ENCODE peak calls at places on chromosomes 2 and 18, in eight cellular contexts. V, K, W, I, A, L, F and Y are unnamed samples.

GRCh38 chr2:119011162-119011909 is 69.3 kb downstream of the MARCO start:
- DNase-seq in W (peak; percentile 55), L (peak; percentile 44), I (no peak), A (peak; percentile 16), F (no peak), V (peak; percentile 33), K (peak; percentile 39), Y (peak; percentile 88)

GRCh38 chr2:218317832-218318231 is 25.5 kb upstream of the TMBIM1 start:
- DNase-seq in K (no peak), V (no peak), F (no peak), A (no peak), L (no peak), I (no peak), W (no peak), Y (no peak)

GRCh38 chr18:22639026-22639463 is 221.3 kb upstream of the CTAGE1 start:
- DNase-seq in A (no peak), L (no peak), W (no peak), I (no peak), F (no peak), V (no peak), K (no peak), Y (no peak)

GRCh38 chr2:9789371-9789770 is 53.9 kb upstream of the TAF1B start:
- DNase-seq in L (no peak), V (no peak), I (no peak), A (no peak), W (no peak), F (peak; percentile 42), K (no peak), Y (no peak)

GRCh38 chr2:37781028-37781427 is 109.6 kb upstream of the CDC42EP3 start:
- DNase-seq in A (no peak), L (no peak), W (no peak), V (no peak), F (no peak), I (no peak), K (no peak), Y (no peak)

GRCh38 chr2:26922638-26923466 is 47.6 kb upstream of the MAPRE3 start:
- DNase-seq in I (peak; percentile 74), L (peak; percentile 69), A (peak; percentile 47), V (peak; percentile 69), K (peak; percentile 28), W (peak; percentile 60), F (no peak), Y (peak; percentile 89)

GRCh38 chr18:362914-363295 is 95.1 kb upstream of the THOC1 start:
- DNase-seq in A (no peak), L (no peak), W (no peak), V (peak; percentile 7), K (no peak), I (no peak), F (no peak), Y (no peak)

GRCh38 chr18:63975632-63976031 is 5.8 kb downstream of the SERPINB8 start:
- DNase-seq in I (no peak), V (no peak), K (no peak), L (no peak), W (no peak), F (no peak), A (no peak), Y (no peak)

GRCh38 chr18:24490545-24490944 is 30.1 kb downstream of the HRH4 start:
- DNase-seq in F (no peak), W (no peak), I (no peak), V (no peak), L (no peak), K (no peak), A (no peak), Y (no peak)

GRCh38 chr2:14632133-14632936 is at the start of gene LRATD1:
- DNase-seq in W (peak; percentile 72), V (peak; percentile 50), I (peak; percentile 93), F (peak; percentile 89), L (no peak), A (no peak), K (peak; percentile 95), Y (peak; percentile 97)

GRCh38 chr2:213105212-213105611 is 46.2 kb downstream of the IKZF2 start:
- DNase-seq in F (no peak), I (no peak), L (no peak), K (no peak), W (no peak), V (no peak), A (no peak), Y (no peak)

GRCh38 chr2:101901241-101901640 is 90.5 kb upstream of the IL1R2 start:
- DNase-seq in I (no peak), L (no peak), W (no peak), F (no peak), K (no peak), A (no peak), V (no peak), Y (no peak)

GRCh38 chr2:101899257-101899656 is 92.5 kb upstream of the IL1R2 start:
- DNase-seq in A (no peak), K (no peak), W (no peak), V (no peak), F (no peak), L (no peak), I (no peak), Y (no peak)

GRCh38 chr2:101899871-101900270 is 91.9 kb upstream of the IL1R2 start:
- DNase-seq in K (no peak), F (no peak), W (no peak), A (no peak), V (no peak), I (no peak), L (no peak), Y (no peak)

GRCh38 chr2:101902169-101902568 is 89.6 kb upstream of the IL1R2 start:
- DNase-seq in F (no peak), W (no peak), A (no peak), I (no peak), K (no peak), V (no peak), L (no peak), Y (no peak)

GRCh38 chr2:101900375-101900774 is 91.4 kb upstream of the IL1R2 start:
- DNase-seq in V (no peak), L (no peak), K (no peak), A (no peak), W (no peak), I (no peak), F (no peak), Y (no peak)
- TF ChIP-seq POLR2AphosphoS5 in V (no peak), L (no peak), K (no peak), A (no peak), W (no peak), I (no peak), F (no peak), Y (no peak)

DNA sequence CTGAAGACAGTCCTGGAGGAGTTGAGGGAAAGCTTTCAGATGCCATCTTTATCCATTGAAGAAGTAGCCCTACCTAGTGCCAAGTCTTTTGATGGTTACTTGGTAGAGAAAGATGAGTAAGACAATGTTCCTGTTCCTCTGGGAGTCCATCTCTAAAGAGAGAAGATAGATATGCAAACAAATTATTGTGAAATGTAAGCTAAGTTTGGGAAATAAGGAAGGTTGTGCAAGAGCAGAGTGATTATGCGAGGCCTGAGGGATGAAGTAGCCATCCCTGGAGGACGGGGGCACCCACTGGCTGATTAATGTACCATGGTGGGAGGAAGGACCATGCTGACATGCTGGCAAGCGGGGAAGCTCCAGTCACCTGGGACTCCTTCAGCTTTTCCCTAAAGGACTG is 994 bp upstream of the DTNA start:
- DNase-seq in V (peak; percentile 10), I (peak; percentile 76), W (no peak), A (no peak), L (no peak), K (no peak), F (no peak), Y (no peak)
- TF ChIP-seq POLR2AphosphoS5 in V (no peak), I (peak; percentile 73), W (no peak), A (no peak), L (no peak), K (peak; percentile 84), F (peak; percentile 82), Y (no peak)

DNA sequence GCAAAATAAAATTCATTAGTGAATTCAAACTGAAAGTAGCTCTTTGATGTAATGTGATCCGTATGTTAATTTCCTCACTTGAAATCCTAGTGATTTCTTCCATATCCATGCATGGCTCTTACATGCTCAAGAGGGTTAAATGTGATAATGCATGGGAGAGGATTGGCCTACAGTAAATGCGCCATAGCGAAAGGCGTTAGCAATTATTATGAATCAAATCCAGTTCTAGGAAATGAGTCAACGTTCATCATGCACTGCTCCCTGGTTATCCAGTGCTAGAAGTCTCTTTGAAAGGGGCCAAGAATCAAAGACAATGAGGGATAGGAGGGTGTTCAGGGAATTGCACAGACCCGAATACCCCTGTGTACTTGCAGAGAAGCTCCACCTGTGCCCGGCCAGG is 101.4 kb upstream of the RASGRP3 start:
- DNase-seq in L (no peak), A (no peak), K (no peak), V (no peak), W (no peak), I (no peak), F (no peak), Y (no peak)
- TF ChIP-seq POLR2AphosphoS5 in L (no peak), A (no peak), K (no peak), V (no peak), W (no peak), I (no peak), F (no peak), Y (no peak)

GRCh38 chr2:236167297-236168109 is 683 bp downstream of the GBX2 start:
- DNase-seq in I (no peak), K (no peak), V (no peak), A (no peak), F (no peak), W (peak; percentile 46), L (no peak), Y (peak; percentile 58)

GRCh38 chr2:236166781-236167296 is 1.3 kb downstream of the GBX2 start:
- DNase-seq in K (no peak), I (no peak), W (peak; percentile 11), A (no peak), F (no peak), V (no peak), L (no peak), Y (peak; percentile 55)

GRCh38 chr2:236169741-236170654 is 1.8 kb upstream of the GBX2 start:
- DNase-seq in W (no peak), V (no peak), K (no peak), A (no peak), L (no peak), F (no peak), I (no peak), Y (peak; percentile 58)

GRCh38 chr2:236169151-236169721 is 1.1 kb upstream of the GBX2 start:
- DNase-seq in I (peak; percentile 45), V (no peak), K (no peak), A (no peak), F (no peak), W (no peak), L (no peak), Y (peak; percentile 68)

DNA sequence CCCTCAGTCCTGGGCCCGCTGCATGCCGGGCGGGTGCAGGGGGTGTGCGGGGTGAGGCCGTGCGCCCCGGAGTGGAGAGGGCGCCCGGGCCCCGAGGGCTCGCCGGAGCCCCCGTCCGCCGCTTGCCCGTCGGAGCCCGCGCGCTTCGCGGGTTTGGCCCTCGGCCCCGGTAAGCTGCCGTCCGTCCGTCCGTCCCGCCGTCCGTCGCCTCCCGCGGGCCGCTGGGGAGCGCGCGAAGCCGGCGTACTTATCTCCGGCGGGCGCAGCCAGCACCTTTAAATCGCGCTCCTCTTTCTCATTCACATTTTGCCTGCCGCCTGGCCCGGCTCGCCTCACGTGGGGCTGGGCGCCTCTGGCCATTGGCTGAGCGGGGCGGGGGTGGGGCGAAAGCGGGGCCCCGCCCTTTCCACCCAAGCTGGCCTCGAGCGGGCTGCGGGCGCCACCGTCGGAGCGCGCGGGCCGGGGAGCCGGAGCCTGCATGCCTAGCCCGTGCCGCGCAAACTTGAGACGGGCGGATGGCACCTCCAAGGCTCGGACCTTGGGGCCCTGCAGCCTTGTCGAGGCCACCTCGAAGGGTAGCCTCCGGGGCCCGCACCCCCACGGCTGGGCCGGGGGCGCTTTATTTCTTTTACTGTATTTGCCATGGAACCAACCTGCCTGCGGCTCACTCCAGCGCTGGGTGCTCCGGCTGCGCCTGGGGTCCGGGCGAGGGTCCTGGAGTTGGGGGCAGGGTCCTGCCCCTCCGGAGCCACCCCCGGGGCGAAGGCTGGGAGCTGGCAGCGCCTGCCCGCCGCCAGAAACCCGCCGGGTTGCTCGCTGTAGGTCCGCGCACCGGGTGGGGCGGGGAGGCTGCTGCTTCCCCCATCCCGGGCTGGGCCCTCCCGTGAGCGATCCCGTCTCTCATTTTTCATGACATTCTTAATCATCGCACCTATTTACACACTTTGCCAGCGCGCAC is at the start of gene GBX2:
- DNase-seq in F (no peak), W (peak; percentile 77), V (no peak), I (peak; percentile 21), K (peak; percentile 28), L (no peak), A (peak; percentile 80), Y (peak; percentile 95)
- TF ChIP-seq POLR2AphosphoS5 in F (no peak), W (no peak), V (no peak), I (no peak), K (no peak), L (no peak), A (peak; percentile 74), Y (peak; percentile 57)